ENCODE peak calls at places on chromosomes 16 and 17, in ten cellular contexts. D is A549, I is NCI-H2171, C is Daoy, H is MV-4-11, Y is GM04503, B is bronchial epithelial cell, P is C1 segment of cervical spinal cord, Z is mucosa of descending colon, V is AML-193. X is an unnamed sample.

GRCh38 chr16:50281391-50282009 is 15.1 kb downstream of the ADCY7 start:
- DNase-seq in D (no peak), I (no peak), C (no peak), H (no peak), Y (no peak), B (no peak), P (no peak), Z (peak), V (no peak), X (no peak)

GRCh38 chr17:72117748-72118587 is 2.9 kb upstream of the SOX9 start:
- DNase-seq in D (no peak), I (no peak), C (peak), H (no peak), Y (no peak), B (no peak), P (no peak), Z (peak), V (no peak), X (no peak)

GRCh38 chr17:42937712-42938596 is 26.3 kb downstream of the AARSD1 start:
- DNase-seq in D (peak), I (no peak), C (peak), H (peak), Y (no peak), B (peak), P (no peak), Z (peak), V (peak), X (no peak)

GRCh38 chr16:68470461-68471150 is 22.3 kb upstream of the SMPD3 start:
- DNase-seq in D (no peak), I (no peak), C (no peak), H (peak), Y (no peak), B (no peak), P (peak), Z (peak), V (peak), X (peak)

GRCh38 chr16:86761117-86761971 is 183.0 kb downstream of the FOXL1 start:
- DNase-seq in D (peak), I (peak), C (peak), H (no peak), Y (no peak), B (peak), P (no peak), Z (peak), V (no peak), X (no peak)

GRCh38 chr16:24692854-24693253 is 36.6 kb upstream of the TNRC6A start:
- DNase-seq in D (no peak), I (no peak), C (no peak), H (no peak), Y (no peak), B (no peak), P (no peak), Z (no peak), V (no peak), X (no peak)

GRCh38 chr17:44097110-44097810 is 26.2 kb downstream of the HDAC5 start:
- DNase-seq in D (peak), I (no peak), C (peak), H (peak), Y (peak), B (no peak), P (no peak), Z (no peak), V (no peak), X (peak)

GRCh38 chr17:48037036-48037881 is at the start of gene COPZ2:
- DNase-seq in D (peak), I (no peak), C (peak), H (peak), Y (no peak), B (no peak), P (no peak), Z (peak), V (no peak), X (peak)

GRCh38 chr17:64507418-64507766 is 615 bp downstream of the CEP95 start:
- DNase-seq in D (peak), I (peak), C (peak), H (peak), Y (peak), B (peak), P (no peak), Z (no peak), V (peak), X (no peak)

GRCh38 chr17:48052956-48053757 is 5.0 kb downstream of the NFE2L1 start:
- DNase-seq in D (no peak), I (peak), C (no peak), H (no peak), Y (no peak), B (no peak), P (peak), Z (peak), V (no peak), X (peak)

GRCh38 chr17:38707678-38708351 is 2.7 kb downstream of the MLLT6 start:
- DNase-seq in D (no peak), I (no peak), C (no peak), H (no peak), Y (no peak), B (no peak), P (no peak), Z (no peak), V (no peak), X (no peak)

GRCh38 chr17:82495844-82496528 is 23.5 kb upstream of the FOXK2 start:
- DNase-seq in D (no peak), I (no peak), C (no peak), H (no peak), Y (no peak), B (peak), P (no peak), Z (peak), V (no peak), X (no peak)

GRCh38 chr17:51034800-51035199 is 85.9 kb downstream of the SPAG9 start:
- DNase-seq in D (no peak), I (no peak), C (no peak), H (no peak), Y (no peak), B (no peak), P (no peak), Z (no peak), V (no peak), X (no peak)

GRCh38 chr16:53429221-53429943 is 4.9 kb upstream of the RBL2 start:
- DNase-seq in D (no peak), I (no peak), C (peak), H (no peak), Y (no peak), B (peak), P (no peak), Z (no peak), V (peak), X (no peak)

GRCh38 chr16:22217890-22218730 is 12.0 kb downstream of the EEF2K start:
- DNase-seq in D (peak), I (no peak), C (no peak), H (peak), Y (no peak), B (no peak), P (no peak), Z (no peak), V (no peak), X (no peak)

GRCh38 chr16:31090540-31090939 is 1.8 kb upstream of the PRSS53 start:
- DNase-seq in D (no peak), I (no peak), C (peak), H (no peak), Y (no peak), B (peak), P (no peak), Z (no peak), V (no peak), X (no peak)

GRCh38 chr16:85104821-85105391 is 7.4 kb downstream of the CIBAR2 start:
- DNase-seq in D (no peak), I (no peak), C (no peak), H (peak), Y (no peak), B (no peak), P (no peak), Z (no peak), V (peak), X (peak)

GRCh38 chr16:86044241-86044671 is 145.3 kb downstream of the IRF8 start:
- DNase-seq in D (peak), I (no peak), C (peak), H (peak), Y (no peak), B (no peak), P (no peak), Z (peak), V (peak), X (no peak)